ENCODE peak calls at places on chromosomes 3 and 15, in ten cellular contexts. H, L, P, Q, F, M, Z, E, X and C are unnamed samples.

GRCh38 chr15:52427804-52428203 is 100.9 kb downstream of the MYO5A start:
- DNase-seq in H (peak; percentile 82), L (peak; percentile 88), P (no peak), Q (peak; percentile 25), F (peak; percentile 41), M (no peak), Z (no peak), E (peak; percentile 41), X (no peak), C (no peak)

GRCh38 chr3:32428092-32429068 is 36.7 kb downstream of the CMTM7 start:
- DNase-seq in H (no peak), L (no peak), P (no peak), Q (no peak), F (no peak), M (no peak), Z (no peak), E (no peak), X (no peak), C (peak; percentile 55)

GRCh38 chr15:25179673-25180511 is 225.1 kb downstream of the SNRPN start:
- DNase-seq in H (peak; percentile 49), L (no peak), P (peak; percentile 8), Q (peak; percentile 7), F (no peak), M (peak; percentile 44), Z (peak; percentile 34), E (peak; percentile 9), X (no peak), C (no peak)

GRCh38 chr15:79358069-79358468 is 47.2 kb downstream of the TMED3 start:
- DNase-seq in H (no peak), L (no peak), P (no peak), Q (no peak), F (no peak), M (no peak), Z (no peak), E (no peak), X (no peak), C (no peak)

GRCh38 chr3:27165348-27165747 is 203.8 kb downstream of the NEK10 start:
- DNase-seq in H (peak; percentile 87), L (peak; percentile 83), P (no peak), Q (no peak), F (no peak), M (no peak), Z (no peak), E (no peak), X (no peak), C (no peak)

GRCh38 chr3:106086636-106087035 is 217.8 kb upstream of the CBLB start:
- DNase-seq in H (no peak), L (no peak), P (no peak), Q (no peak), F (no peak), M (no peak), Z (no peak), E (no peak), X (peak; percentile 10), C (no peak)

GRCh38 chr3:180704532-180704931 is 25.2 kb upstream of the CCDC39 start:
- DNase-seq in H (no peak), L (no peak), P (no peak), Q (no peak), F (no peak), M (no peak), Z (no peak), E (no peak), X (no peak), C (no peak)

GRCh38 chr3:136962961-136963360 is 5.2 kb downstream of the IL20RB start:
- DNase-seq in H (no peak), L (no peak), P (no peak), Q (no peak), F (no peak), M (no peak), Z (no peak), E (no peak), X (no peak), C (no peak)

GRCh38 chr15:23877502-23878412 is 190.7 kb upstream of the NDN start:
- DNase-seq in H (no peak), L (no peak), P (peak; percentile 24), Q (peak; percentile 57), F (peak; percentile 79), M (peak; percentile 76), Z (peak; percentile 66), E (peak; percentile 25), X (peak; percentile 50), C (no peak)

GRCh38 chr15:26132786-26133185 is 269.7 kb upstream of the ATP10A start:
- DNase-seq in H (no peak), L (no peak), P (no peak), Q (no peak), F (no peak), M (no peak), Z (no peak), E (no peak), X (no peak), C (no peak)

GRCh38 chr15:71623111-71623510 is 187.2 kb upstream of the NR2E3 start:
- DNase-seq in H (no peak), L (no peak), P (no peak), Q (no peak), F (no peak), M (no peak), Z (no peak), E (no peak), X (no peak), C (no peak)

GRCh38 chr3:188299068-188299467 is 145.1 kb downstream of the LPP start:
- DNase-seq in H (no peak), L (no peak), P (peak; percentile 49), Q (no peak), F (no peak), M (no peak), Z (no peak), E (no peak), X (no peak), C (no peak)

GRCh38 chr3:186609247-186609868 is 3.5 kb upstream of the AHSG start:
- DNase-seq in H (no peak), L (peak; percentile 41), P (no peak), Q (no peak), F (peak; percentile 46), M (no peak), Z (no peak), E (no peak), X (no peak), C (no peak)

GRCh38 chr15:66390670-66391069 is 4.0 kb downstream of the MAP2K1 start:
- DNase-seq in H (no peak), L (no peak), P (no peak), Q (no peak), F (no peak), M (no peak), Z (no peak), E (no peak), X (no peak), C (peak; percentile 40)

GRCh38 chr3:160564205-160564922 is 1.0 kb downstream of the KPNA4 start:
- DNase-seq in H (peak; percentile 78), L (no peak), P (no peak), Q (no peak), F (peak; percentile 40), M (peak; percentile 78), Z (no peak), E (no peak), X (no peak), C (no peak)

GRCh38 chr3:43769471-43770425 is 79.0 kb downstream of the ABHD5 start:
- DNase-seq in H (peak; percentile 99), L (peak; percentile 97), P (peak; percentile 68), Q (peak; percentile 95), F (peak; percentile 93), M (peak; percentile 99), Z (peak; percentile 91), E (peak; percentile 96), X (peak; percentile 99), C (peak; percentile 65)
- H3K4me3 ChIP-seq in H (peak overlapping the region; percentile 68), L (peak overlapping the region; percentile 43), P (no peak overlapping the region), Q (peak overlapping the region; percentile 2), F (peak overlapping the region; percentile 22), M (peak overlapping the region; percentile 17), Z (peak overlapping the region; percentile 50), E (peak overlapping the region; percentile 54), X (peak overlapping the region; percentile 25), C (no peak overlapping the region)

GRCh38 chr3:100086401-100086800 is 27.9 kb downstream of the FILIP1L start:
- DNase-seq in H (no peak), L (no peak), P (no peak), Q (no peak), F (no peak), M (no peak), Z (no peak), E (no peak), X (no peak), C (no peak)
- H3K4me3 ChIP-seq in H (no peak overlapping the region), L (no peak overlapping the region), P (no peak overlapping the region), Q (no peak overlapping the region), F (no peak overlapping the region), M (no peak overlapping the region), Z (no peak overlapping the region), E (no peak overlapping the region), X (no peak overlapping the region), C (no peak overlapping the region)

GRCh38 chr3:49900491-49901153 is 3.1 kb downstream of the MST1R start:
- DNase-seq in H (peak; percentile 99), L (peak; percentile 35), P (no peak), Q (no peak), F (no peak), M (peak; percentile 91), Z (no peak), E (peak; percentile 34), X (no peak), C (no peak)
- H3K4me3 ChIP-seq in H (no peak overlapping the region), L (no peak overlapping the region), P (no peak overlapping the region), Q (no peak overlapping the region), F (no peak overlapping the region), M (no peak overlapping the region), Z (no peak overlapping the region), E (no peak overlapping the region), X (no peak overlapping the region), C (no peak overlapping the region)

GRCh38 chr15:69612112-69612511 is 159.5 kb downstream of the RPLP1 start:
- DNase-seq in H (no peak), L (no peak), P (no peak), Q (no peak), F (no peak), M (no peak), Z (no peak), E (peak; percentile 22), X (no peak), C (no peak)

GRCh38 chr15:69610264-69610663 is 157.6 kb downstream of the RPLP1 start:
- DNase-seq in H (no peak), L (no peak), P (no peak), Q (no peak), F (no peak), M (no peak), Z (no peak), E (no peak), X (no peak), C (no peak)

GRCh38 chr15:69609176-69609575 is 156.6 kb downstream of the RPLP1 start:
- DNase-seq in H (no peak), L (peak; percentile 29), P (no peak), Q (no peak), F (no peak), M (no peak), Z (no peak), E (no peak), X (no peak), C (no peak)

GRCh38 chr15:69609776-69610175 is 157.2 kb downstream of the RPLP1 start:
- DNase-seq in H (no peak), L (no peak), P (no peak), Q (no peak), F (no peak), M (no peak), Z (no peak), E (no peak), X (no peak), C (no peak)

DNA sequence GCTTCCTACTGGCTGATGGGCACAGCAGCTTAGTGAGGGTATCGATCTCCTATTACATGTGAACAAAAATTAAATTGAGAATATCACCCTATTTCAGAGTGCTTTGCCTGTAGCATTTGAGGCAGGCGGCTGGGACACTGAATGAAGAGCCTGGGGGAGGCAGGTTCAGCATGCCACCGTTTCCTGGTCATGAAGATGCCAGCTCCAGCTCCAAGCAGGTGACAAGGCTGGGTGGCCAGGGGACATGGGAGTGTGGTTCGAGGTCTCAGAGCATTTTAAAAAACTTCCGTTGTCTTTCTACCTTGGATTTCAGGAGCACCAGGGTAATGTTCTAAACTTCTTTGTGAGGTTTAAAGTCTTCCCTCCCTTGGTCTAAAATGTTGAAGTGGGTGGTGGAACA is 158.2 kb downstream of the RPLP1 start:
- DNase-seq in H (no peak), L (no peak), P (no peak), Q (no peak), F (no peak), M (no peak), Z (no peak), E (no peak), X (no peak), C (no peak)
- H3K4me3 ChIP-seq in H (no peak overlapping the region), L (no peak overlapping the region), P (no peak overlapping the region), Q (no peak overlapping the region), F (no peak overlapping the region), M (no peak overlapping the region), Z (no peak overlapping the region), E (no peak overlapping the region), X (no peak overlapping the region), C (no peak overlapping the region)